ENCODE peak calls at places on chromosomes 2 and 18, in eight cellular contexts. I is H9, G is GM13976, B is GM23338, M is A549, T is GM12891, L is choroid plexus epithelial cell, R is H7. U is an unnamed sample.

GRCh38 chr2:130286983-130287655 is 55.6 kb upstream of the IMP4 start:
- DNase-seq in I (no peak), T (no peak), G (no peak), L (no peak), B (no peak), R (peak), M (no peak), U (no peak)

GRCh38 chr2:123566291-123566946 is 458.7 kb upstream of the CNTNAP5 start:
- DNase-seq in T (no peak), L (no peak), M (no peak), G (no peak), I (no peak), R (no peak), B (peak), U (no peak)

GRCh38 chr2:40734797-40735196 is 282.9 kb upstream of the SLC8A1 start:
- DNase-seq in R (no peak), L (peak), M (no peak), G (no peak), B (no peak), I (no peak), T (no peak), U (no peak)

GRCh38 chr2:42754021-42754775 is 9.7 kb downstream of the OXER1 start:
- DNase-seq in T (no peak), I (no peak), R (peak), B (no peak), G (peak), M (no peak), L (peak), U (no peak)

GRCh38 chr18:11885278-11885991 is 22.7 kb downstream of the MPPE1 start:
- DNase-seq in R (no peak), G (no peak), I (no peak), B (no peak), L (no peak), M (no peak), T (peak), U (peak)

GRCh38 chr18:32333781-32334180 is 136.9 kb downstream of the GAREM1 start:
- DNase-seq in T (no peak), R (no peak), I (no peak), G (no peak), L (peak), M (no peak), B (no peak), U (peak)

GRCh38 chr2:120520929-120521912 is 175.3 kb downstream of the INHBB start:
- DNase-seq in L (peak), B (peak), R (peak), T (peak), I (peak), M (peak), G (peak), U (peak)

GRCh38 chr2:144094408-144095151 is 425.3 kb downstream of the ZEB2 start:
- DNase-seq in M (no peak), G (no peak), T (no peak), B (no peak), R (no peak), I (no peak), L (no peak), U (no peak)

GRCh38 chr2:24813645-24814257 is 20.5 kb downstream of the CENPO start:
- DNase-seq in B (no peak), M (no peak), R (no peak), I (no peak), L (no peak), T (no peak), G (no peak), U (no peak)

GRCh38 chr18:22564036-22564435 is 146.3 kb upstream of the CTAGE1 start:
- DNase-seq in L (peak), R (no peak), B (no peak), M (no peak), G (no peak), T (no peak), I (no peak), U (no peak)

GRCh38 chr2:10424916-10425505 is 23.1 kb downstream of the ODC1 start:
- DNase-seq in I (no peak), T (no peak), B (no peak), M (no peak), G (no peak), R (no peak), L (no peak), U (no peak)

GRCh38 chr2:125041846-125042245 is 1016.8 kb downstream of the CNTNAP5 start:
- DNase-seq in I (no peak), T (no peak), B (no peak), M (no peak), L (no peak), G (no peak), R (no peak), U (no peak)

GRCh38 chr2:39135678-39136259 is 14.9 kb upstream of the SOS1 start:
- DNase-seq in L (no peak), R (no peak), I (no peak), B (no peak), G (no peak), M (no peak), T (no peak), U (no peak)

GRCh38 chr2:46796031-46796430 is 119.6 kb downstream of the MCFD2 start:
- DNase-seq in I (no peak), M (no peak), T (no peak), L (no peak), R (no peak), G (no peak), B (no peak), U (no peak)

GRCh38 chr2:152466925-152467676 is 132.1 kb downstream of the FMNL2 start:
- DNase-seq in L (peak), B (no peak), M (no peak), R (no peak), I (no peak), G (peak), T (peak), U (no peak)

GRCh38 chr2:113166187-113166645 is 7.6 kb upstream of the PSD4 start:
- DNase-seq in G (no peak), M (no peak), T (no peak), I (no peak), L (no peak), B (no peak), R (peak), U (no peak)

GRCh38 chr2:47336259-47337238 is 66.4 kb upstream of the MSH2 start:
- DNase-seq in M (no peak), B (peak), R (no peak), T (peak), L (no peak), I (no peak), G (peak), U (no peak)

GRCh38 chr18:41881285-41881684 is 73.7 kb upstream of the PIK3C3 start:
- DNase-seq in R (no peak), L (peak), I (no peak), M (no peak), B (no peak), G (no peak), T (no peak), U (no peak)

GRCh38 chr2:151971301-151972072 is 127.4 kb downstream of the CACNB4 start:
- DNase-seq in T (no peak), R (no peak), G (no peak), B (no peak), M (no peak), I (no peak), L (no peak), U (peak)

GRCh38 chr18:48376406-48376805 is 32.8 kb downstream of the ZBTB7C start:
- DNase-seq in M (no peak), B (peak), L (no peak), T (no peak), G (no peak), I (peak), R (peak), U (peak)